ENCODE peak calls at places on chromosome X, in seven cellular contexts. One of them, this sample, is unnamed.

GRCh38 chrX:48471504-48471903 is 1.4 kb upstream of the SLC38A5 start:
- DNase-seq in tibial nerve: no peak
- DNase-seq in ovary: no peak
- DNase-seq in SK-N-SH: no peak
- DNase-seq in sigmoid colon: no peak
- DNase-seq in stomach: no peak
- DNase-seq in suprapubic skin: no peak
- DNase-seq in this sample: no peak

GRCh38 chrX:56733459-56734046 is 4.5 kb downstream of the NBDY start:
- DNase-seq in suprapubic skin: no peak
- DNase-seq in tibial nerve: peak; percentile 25
- DNase-seq in ovary: peak; percentile 61
- DNase-seq in sigmoid colon: peak; percentile 71
- DNase-seq in SK-N-SH: peak; percentile 41
- DNase-seq in stomach: peak; percentile 68
- DNase-seq in this sample: no peak

GRCh38 chrX:120453985-120454384 is 15.1 kb downstream of the LAMP2 start:
- DNase-seq in tibial nerve: no peak
- DNase-seq in sigmoid colon: no peak
- DNase-seq in SK-N-SH: no peak
- DNase-seq in stomach: no peak
- DNase-seq in ovary: no peak
- DNase-seq in suprapubic skin: no peak
- DNase-seq in this sample: no peak

GRCh38 chrX:11446331-11446730 is 153.1 kb downstream of the AMELX start:
- DNase-seq in ovary: no peak
- DNase-seq in tibial nerve: no peak
- DNase-seq in suprapubic skin: no peak
- DNase-seq in stomach: no peak
- DNase-seq in SK-N-SH: no peak
- DNase-seq in sigmoid colon: no peak
- DNase-seq in this sample: no peak

GRCh38 chrX:18871970-18872369 is 111.9 kb downstream of the PHKA2 start:
- DNase-seq in tibial nerve: no peak
- DNase-seq in SK-N-SH: no peak
- DNase-seq in stomach: no peak
- DNase-seq in suprapubic skin: no peak
- DNase-seq in ovary: no peak
- DNase-seq in sigmoid colon: no peak
- DNase-seq in this sample: no peak

GRCh38 chrX:136063340-136064079 is 78.3 kb downstream of the SLC9A6 start:
- DNase-seq in suprapubic skin: no peak
- DNase-seq in tibial nerve: peak; percentile 15
- DNase-seq in sigmoid colon: peak; percentile 72
- DNase-seq in stomach: no peak
- DNase-seq in SK-N-SH: no peak
- DNase-seq in ovary: no peak
- DNase-seq in this sample: no peak

GRCh38 chrX:70452143-70452733 is 7.6 kb downstream of the DLG3 start:
- DNase-seq in suprapubic skin: no peak
- DNase-seq in ovary: peak; percentile 67
- DNase-seq in tibial nerve: peak; percentile 23
- DNase-seq in SK-N-SH: peak; percentile 64
- DNase-seq in stomach: peak; percentile 64
- DNase-seq in sigmoid colon: peak; percentile 79
- DNase-seq in this sample: peak; percentile 40

GRCh38 chrX:39445336-39445735 is 644.1 kb downstream of the MID1IP1 start:
- DNase-seq in stomach: peak; percentile 40
- DNase-seq in SK-N-SH: no peak
- DNase-seq in ovary: no peak
- DNase-seq in tibial nerve: no peak
- DNase-seq in sigmoid colon: no peak
- DNase-seq in suprapubic skin: no peak
- DNase-seq in this sample: no peak

GRCh38 chrX:53831662-53832635 is 145.4 kb upstream of the HUWE1 start:
- DNase-seq in sigmoid colon: no peak
- DNase-seq in SK-N-SH: peak; percentile 45
- DNase-seq in tibial nerve: no peak
- DNase-seq in ovary: no peak
- DNase-seq in stomach: no peak
- DNase-seq in suprapubic skin: no peak
- DNase-seq in this sample: no peak

GRCh38 chrX:72274526-72274925 is 2.5 kb downstream of the RPS4X start:
- DNase-seq in sigmoid colon: no peak
- DNase-seq in SK-N-SH: no peak
- DNase-seq in tibial nerve: no peak
- DNase-seq in ovary: no peak
- DNase-seq in suprapubic skin: no peak
- DNase-seq in stomach: no peak
- DNase-seq in this sample: no peak

GRCh38 chrX:118761950-118762725 is 34.7 kb downstream of the IL13RA1 start:
- DNase-seq in suprapubic skin: no peak
- DNase-seq in sigmoid colon: no peak
- DNase-seq in tibial nerve: no peak
- DNase-seq in ovary: no peak
- DNase-seq in stomach: no peak
- DNase-seq in SK-N-SH: peak; percentile 16
- DNase-seq in this sample: no peak

GRCh38 chrX:42247241-42247640 is 323.9 kb upstream of the CASK start:
- DNase-seq in tibial nerve: no peak
- DNase-seq in ovary: no peak
- DNase-seq in SK-N-SH: no peak
- DNase-seq in stomach: no peak
- DNase-seq in sigmoid colon: no peak
- DNase-seq in suprapubic skin: no peak
- DNase-seq in this sample: no peak

GRCh38 chrX:119093991-119094741 is 21.4 kb downstream of the CT47C1 start:
- DNase-seq in suprapubic skin: no peak
- DNase-seq in tibial nerve: no peak
- DNase-seq in ovary: no peak
- DNase-seq in sigmoid colon: no peak
- DNase-seq in SK-N-SH: no peak
- DNase-seq in stomach: no peak
- DNase-seq in this sample: no peak

GRCh38 chrX:153794897-153795816 is 689 bp downstream of the SSR4 start:
- DNase-seq in suprapubic skin: no peak
- DNase-seq in tibial nerve: no peak
- DNase-seq in stomach: no peak
- DNase-seq in SK-N-SH: no peak
- DNase-seq in sigmoid colon: no peak
- DNase-seq in ovary: no peak
- DNase-seq in this sample: peak; percentile 37

GRCh38 chrX:153557618-153558017 is 40.2 kb downstream of the ATP2B3 start:
- DNase-seq in sigmoid colon: no peak
- DNase-seq in suprapubic skin: no peak
- DNase-seq in tibial nerve: no peak
- DNase-seq in ovary: no peak
- DNase-seq in SK-N-SH: no peak
- DNase-seq in stomach: no peak
- DNase-seq in this sample: no peak

GRCh38 chrX:101051153-101051548 is 760 bp downstream of the TRMT2B start:
- DNase-seq in suprapubic skin: no peak
- DNase-seq in sigmoid colon: peak; percentile 63
- DNase-seq in SK-N-SH: no peak
- DNase-seq in tibial nerve: no peak
- DNase-seq in stomach: no peak
- DNase-seq in ovary: peak; percentile 38
- DNase-seq in this sample: no peak

GRCh38 chrX:9464435-9465371 is at the start of gene TBL1X:
- DNase-seq in SK-N-SH: peak; percentile 86
- DNase-seq in suprapubic skin: peak; percentile 70
- DNase-seq in stomach: peak; percentile 51
- DNase-seq in sigmoid colon: peak; percentile 74
- DNase-seq in ovary: peak; percentile 78
- DNase-seq in tibial nerve: no peak
- DNase-seq in this sample: peak; percentile 91
- H3K4me3 ChIP-seq in SK-N-SH: peak within 1 kb of the TSS; percentile 61
- H3K4me3 ChIP-seq in suprapubic skin: peak within 1 kb of the TSS; percentile 67
- H3K4me3 ChIP-seq in stomach: peak within 1 kb of the TSS; percentile 66
- H3K4me3 ChIP-seq in sigmoid colon: peak within 1 kb of the TSS; percentile 72
- H3K4me3 ChIP-seq in ovary: peak within 1 kb of the TSS; percentile 64
- H3K4me3 ChIP-seq in tibial nerve: peak within 1 kb of the TSS; percentile 57
- H3K4me3 ChIP-seq in this sample: peak within 1 kb of the TSS; percentile 61

DNA sequence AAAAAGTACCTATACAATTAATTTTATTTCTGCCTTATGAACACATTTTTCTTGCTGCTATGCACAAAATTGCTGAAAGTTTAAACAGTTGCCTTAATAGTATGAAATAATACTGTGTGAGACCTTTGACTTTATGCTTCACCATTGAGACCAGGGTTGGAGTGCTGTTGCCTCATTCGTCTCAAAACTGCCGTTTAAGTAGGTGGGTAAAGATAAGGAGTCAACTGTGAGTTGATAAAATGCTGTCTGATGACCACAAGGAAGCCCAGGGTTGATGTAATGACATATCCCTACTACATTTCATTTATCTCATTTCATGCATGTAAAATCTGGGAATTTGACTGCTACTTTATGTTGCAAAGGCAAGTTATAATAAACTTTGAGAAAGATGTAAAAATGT is 23.4 kb downstream of the STK26 start:
- DNase-seq in sigmoid colon: no peak
- DNase-seq in stomach: no peak
- DNase-seq in tibial nerve: no peak
- DNase-seq in suprapubic skin: no peak
- DNase-seq in SK-N-SH: no peak
- DNase-seq in ovary: no peak
- DNase-seq in this sample: no peak
- TF ChIP-seq EP300 in sigmoid colon: no peak
- TF ChIP-seq EP300 in stomach: no peak
- TF ChIP-seq EP300 in tibial nerve: no peak
- TF ChIP-seq EP300 in suprapubic skin: no peak
- TF ChIP-seq EP300 in SK-N-SH: no peak
- TF ChIP-seq EP300 in ovary: no peak
- TF ChIP-seq EP300 in this sample: no peak

GRCh38 chrX:497201-497710 is 110.5 kb upstream of the PPP2R3B start:
- DNase-seq in tibial nerve: no peak
- DNase-seq in stomach: no peak
- DNase-seq in SK-N-SH: no peak
- DNase-seq in ovary: no peak
- DNase-seq in sigmoid colon: no peak
- DNase-seq in suprapubic skin: no peak
- DNase-seq in this sample: no peak
- H3K4me3 ChIP-seq in tibial nerve: no peak overlapping the region
- H3K4me3 ChIP-seq in stomach: no peak overlapping the region
- H3K4me3 ChIP-seq in SK-N-SH: no peak overlapping the region
- H3K4me3 ChIP-seq in ovary: no peak overlapping the region
- H3K4me3 ChIP-seq in sigmoid colon: no peak overlapping the region
- H3K4me3 ChIP-seq in suprapubic skin: no peak overlapping the region
- H3K4me3 ChIP-seq in this sample: no peak overlapping the region

GRCh38 chrX:151634937-151635336 is 60.3 kb upstream of the PRRG3 start:
- DNase-seq in sigmoid colon: no peak
- DNase-seq in stomach: no peak
- DNase-seq in tibial nerve: no peak
- DNase-seq in ovary: no peak
- DNase-seq in suprapubic skin: no peak
- DNase-seq in SK-N-SH: no peak
- DNase-seq in this sample: no peak

GRCh38 chrX:151631822-151632221 is 63.4 kb upstream of the PRRG3 start:
- DNase-seq in SK-N-SH: no peak
- DNase-seq in sigmoid colon: no peak
- DNase-seq in suprapubic skin: no peak
- DNase-seq in stomach: no peak
- DNase-seq in ovary: no peak
- DNase-seq in tibial nerve: no peak
- DNase-seq in this sample: no peak

GRCh38 chrX:151633157-151633556 is 62.1 kb upstream of the PRRG3 start:
- DNase-seq in sigmoid colon: no peak
- DNase-seq in suprapubic skin: no peak
- DNase-seq in SK-N-SH: no peak
- DNase-seq in stomach: no peak
- DNase-seq in tibial nerve: no peak
- DNase-seq in ovary: no peak
- DNase-seq in this sample: no peak
- TF ChIP-seq EP300 in sigmoid colon: no peak
- TF ChIP-seq EP300 in suprapubic skin: no peak
- TF ChIP-seq EP300 in SK-N-SH: no peak
- TF ChIP-seq EP300 in stomach: no peak
- TF ChIP-seq EP300 in tibial nerve: no peak
- TF ChIP-seq EP300 in ovary: no peak
- TF ChIP-seq EP300 in this sample: no peak

GRCh38 chrX:46571423-46572294 is 1.9 kb upstream of the CHST7 start:
- DNase-seq in ovary: no peak
- DNase-seq in suprapubic skin: no peak
- DNase-seq in SK-N-SH: no peak
- DNase-seq in stomach: no peak
- DNase-seq in sigmoid colon: no peak
- DNase-seq in tibial nerve: no peak
- DNase-seq in this sample: no peak

GRCh38 chrX:46569621-46570020 is 3.9 kb upstream of the CHST7 start:
- DNase-seq in suprapubic skin: no peak
- DNase-seq in stomach: no peak
- DNase-seq in ovary: no peak
- DNase-seq in sigmoid colon: no peak
- DNase-seq in SK-N-SH: no peak
- DNase-seq in tibial nerve: no peak
- DNase-seq in this sample: no peak

GRCh38 chrX:46561931-46562721 is 11.4 kb upstream of the CHST7 start:
- DNase-seq in SK-N-SH: no peak
- DNase-seq in sigmoid colon: no peak
- DNase-seq in suprapubic skin: no peak
- DNase-seq in tibial nerve: no peak
- DNase-seq in stomach: peak; percentile 41
- DNase-seq in ovary: no peak
- DNase-seq in this sample: peak; percentile 64

GRCh38 chrX:46572295-46572936 is 1.1 kb upstream of the CHST7 start:
- DNase-seq in SK-N-SH: no peak
- DNase-seq in ovary: no peak
- DNase-seq in suprapubic skin: no peak
- DNase-seq in stomach: no peak
- DNase-seq in tibial nerve: no peak
- DNase-seq in sigmoid colon: no peak
- DNase-seq in this sample: no peak

GRCh38 chrX:46567388-46567787 is 6.2 kb upstream of the CHST7 start:
- DNase-seq in ovary: no peak
- DNase-seq in suprapubic skin: no peak
- DNase-seq in sigmoid colon: no peak
- DNase-seq in SK-N-SH: no peak
- DNase-seq in stomach: no peak
- DNase-seq in tibial nerve: no peak
- DNase-seq in this sample: no peak
- H3K4me3 ChIP-seq in ovary: no peak overlapping the region
- H3K4me3 ChIP-seq in suprapubic skin: no peak overlapping the region
- H3K4me3 ChIP-seq in sigmoid colon: no peak overlapping the region
- H3K4me3 ChIP-seq in SK-N-SH: no peak overlapping the region
- H3K4me3 ChIP-seq in stomach: no peak overlapping the region
- H3K4me3 ChIP-seq in tibial nerve: no peak overlapping the region
- H3K4me3 ChIP-seq in this sample: no peak overlapping the region

DNA sequence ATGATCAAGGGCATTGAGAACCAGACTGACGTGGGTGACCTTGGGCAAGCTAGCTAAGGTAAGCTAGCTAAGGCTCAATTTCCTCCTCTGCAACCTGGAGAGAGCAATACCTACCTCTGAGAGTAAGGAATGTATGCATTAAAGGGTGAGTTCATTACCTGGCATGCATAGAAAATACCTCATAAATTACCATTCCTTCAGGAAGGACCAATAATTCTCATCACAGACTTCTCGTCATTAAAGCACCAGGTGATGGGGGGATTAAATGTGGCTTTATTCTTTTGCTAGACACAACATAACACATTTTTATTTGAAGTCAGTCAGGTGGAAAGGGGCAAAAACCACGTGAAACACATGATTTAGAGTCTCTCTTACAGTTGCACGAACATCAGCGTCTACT is 21.5 kb downstream of the EGFL6 start:
- DNase-seq in ovary: no peak
- DNase-seq in SK-N-SH: no peak
- DNase-seq in tibial nerve: no peak
- DNase-seq in sigmoid colon: no peak
- DNase-seq in stomach: no peak
- DNase-seq in suprapubic skin: no peak
- DNase-seq in this sample: no peak
- TF ChIP-seq EP300 in ovary: no peak
- TF ChIP-seq EP300 in SK-N-SH: no peak
- TF ChIP-seq EP300 in tibial nerve: no peak
- TF ChIP-seq EP300 in sigmoid colon: no peak
- TF ChIP-seq EP300 in stomach: no peak
- TF ChIP-seq EP300 in suprapubic skin: no peak
- TF ChIP-seq EP300 in this sample: no peak